ENCODE peak calls at places on chromosomes 16 and 17, in five cellular contexts. R, S, B, X and N are unnamed samples.

GRCh38 chr16:80938035-80938927 is 68.4 kb downstream of the CMC2 start:
- DNase-seq in B (peak), X (peak), R (peak), S (peak), N (no peak)

GRCh38 chr16:87486282-87486681 is 6.5 kb downstream of the ZCCHC14 start:
- DNase-seq in R (no peak), B (no peak), X (no peak), S (no peak), N (no peak)

GRCh38 chr16:87966685-87967185 is 15.5 kb downstream of the BANP start:
- DNase-seq in X (no peak), S (no peak), B (peak), R (no peak), N (no peak)

GRCh38 chr16:22665803-22666202 is 148.2 kb upstream of the HS3ST2 start:
- DNase-seq in S (no peak), X (no peak), B (no peak), R (no peak), N (no peak)

GRCh38 chr17:9443811-9444210 is 131.8 kb downstream of the STX8 start:
- DNase-seq in R (no peak), B (no peak), S (no peak), X (no peak), N (no peak)

GRCh38 chr16:87829123-87829980 is 40.0 kb downstream of the SLC7A5 start:
- DNase-seq in S (no peak), B (no peak), R (no peak), X (no peak), N (no peak)

GRCh38 chr16:87318158-87318644 is 1.0 kb upstream of the C16orf95 start:
- DNase-seq in X (no peak), B (peak), S (no peak), R (peak), N (no peak)

GRCh38 chr16:71721066-71721740 is 3.3 kb downstream of the PHLPP2 start:
- DNase-seq in B (no peak), X (no peak), S (no peak), R (no peak), N (no peak)

GRCh38 chr16:57512296-57513001 is 23.9 kb downstream of the CCDC102A start:
- DNase-seq in B (no peak), S (no peak), R (no peak), X (no peak), N (no peak)

GRCh38 chr17:34730816-34731215 is 151.4 kb downstream of the TMEM132E start:
- DNase-seq in S (no peak), X (no peak), R (no peak), B (no peak), N (no peak)

GRCh38 chr16:53434436-53435065 is at the start of gene RBL2:
- DNase-seq in X (peak), B (peak), R (peak), S (no peak), N (peak)

GRCh38 chr16:4734730-4735575 is 616 bp downstream of the DNAAF8 start:
- DNase-seq in B (peak), S (no peak), R (peak), X (peak), N (peak)

GRCh38 chr17:50173335-50173941 is 7.6 kb downstream of the SGCA start:
- DNase-seq in R (peak), X (no peak), S (no peak), B (peak), N (no peak)

GRCh38 chr17:66612993-66613392 is 221.9 kb upstream of the CACNG5 start:
- DNase-seq in X (no peak), B (no peak), R (no peak), S (no peak), N (peak)

GRCh38 chr16:24689128-24689527 is 40.3 kb upstream of the TNRC6A start:
- DNase-seq in R (peak), B (peak), X (no peak), S (no peak), N (no peak)

GRCh38 chr17:55763856-55764255 is 13.0 kb downstream of the PCTP start:
- DNase-seq in B (no peak), S (peak), X (no peak), R (peak), N (no peak)